ENCODE peak calls at places on chromosomes 4 and X, in five cellular contexts. One of them, this sample, is unnamed.

GRCh38 chr4:143692241-143692640 is 8.2 kb downstream of the FREM3 start:
- DNase-seq in ACHN: no peak
- DNase-seq in NCI-H748 treated with DMSO at 0.1 percent for 48 hours: no peak
- DNase-seq in Daoy: no peak
- DNase-seq in EH: no peak
- DNase-seq in this sample: no peak

GRCh38 chr4:53616219-53616618 is 24.9 kb upstream of the LNX1 start:
- DNase-seq in ACHN: no peak
- DNase-seq in NCI-H748 treated with DMSO at 0.1 percent for 48 hours: no peak
- DNase-seq in Daoy: no peak
- DNase-seq in EH: no peak
- DNase-seq in this sample: no peak

GRCh38 chr4:13240066-13240465 is 244.1 kb downstream of the RAB28 start:
- DNase-seq in ACHN: no peak
- DNase-seq in NCI-H748 treated with DMSO at 0.1 percent for 48 hours: no peak
- DNase-seq in Daoy: peak; percentile 5
- DNase-seq in EH: peak; percentile 49
- DNase-seq in this sample: no peak

GRCh38 chr4:140335076-140335475 is 38.4 kb upstream of the SCOC start:
- DNase-seq in ACHN: no peak
- DNase-seq in NCI-H748 treated with DMSO at 0.1 percent for 48 hours: no peak
- DNase-seq in Daoy: peak; percentile 11
- DNase-seq in EH: no peak
- DNase-seq in this sample: no peak

GRCh38 chrX:69163936-69164741 is 1.1 kb downstream of the PJA1 start:
- DNase-seq in ACHN: no peak
- DNase-seq in NCI-H748 treated with DMSO at 0.1 percent for 48 hours: peak; percentile 21
- DNase-seq in Daoy: peak; percentile 24
- DNase-seq in EH: peak; percentile 16
- DNase-seq in this sample: peak; percentile 40

GRCh38 chr4:184803133-184803532 is 22.6 kb downstream of the ACSL1 start:
- DNase-seq in ACHN: no peak
- DNase-seq in NCI-H748 treated with DMSO at 0.1 percent for 48 hours: no peak
- DNase-seq in Daoy: no peak
- DNase-seq in EH: no peak
- DNase-seq in this sample: peak; percentile 19

GRCh38 chrX:55714111-55714510 is 3.4 kb upstream of the RRAGB start:
- DNase-seq in ACHN: no peak
- DNase-seq in NCI-H748 treated with DMSO at 0.1 percent for 48 hours: no peak
- DNase-seq in Daoy: no peak
- DNase-seq in EH: no peak
- DNase-seq in this sample: no peak

GRCh38 chr4:141713771-141714445 is 77.5 kb downstream of the IL15 start:
- DNase-seq in ACHN: peak; percentile 67
- DNase-seq in NCI-H748 treated with DMSO at 0.1 percent for 48 hours: no peak
- DNase-seq in Daoy: peak; percentile 54
- DNase-seq in EH: peak; percentile 59
- DNase-seq in this sample: no peak

GRCh38 chrX:120813982-120814381 is 61.7 kb downstream of the CT47B1 start:
- DNase-seq in ACHN: no peak
- DNase-seq in NCI-H748 treated with DMSO at 0.1 percent for 48 hours: no peak
- DNase-seq in Daoy: no peak
- DNase-seq in EH: no peak
- DNase-seq in this sample: no peak

GRCh38 chr4:158302076-158302866 is 92.0 kb downstream of the TMEM144 start:
- DNase-seq in ACHN: no peak
- DNase-seq in NCI-H748 treated with DMSO at 0.1 percent for 48 hours: no peak
- DNase-seq in Daoy: no peak
- DNase-seq in EH: peak; percentile 92
- DNase-seq in this sample: no peak

GRCh38 chr4:121656269-121656641 is 40.5 kb downstream of the ANXA5 start:
- DNase-seq in ACHN: peak; percentile 71
- DNase-seq in NCI-H748 treated with DMSO at 0.1 percent for 48 hours: peak; percentile 14
- DNase-seq in Daoy: peak; percentile 47
- DNase-seq in EH: peak; percentile 68
- DNase-seq in this sample: no peak

GRCh38 chr4:54005475-54005874 is 58.9 kb downstream of the CHIC2 start:
- DNase-seq in ACHN: peak; percentile 50
- DNase-seq in NCI-H748 treated with DMSO at 0.1 percent for 48 hours: no peak
- DNase-seq in Daoy: no peak
- DNase-seq in EH: peak; percentile 51
- DNase-seq in this sample: no peak

GRCh38 chr4:5383191-5383980 is 325.0 kb downstream of the EVC2 start:
- DNase-seq in ACHN: no peak
- DNase-seq in NCI-H748 treated with DMSO at 0.1 percent for 48 hours: no peak
- DNase-seq in Daoy: no peak
- DNase-seq in EH: peak; percentile 76
- DNase-seq in this sample: no peak

GRCh38 chr4:83889802-83890201 is 353.9 kb downstream of the GPAT3 start:
- DNase-seq in ACHN: peak; percentile 64
- DNase-seq in NCI-H748 treated with DMSO at 0.1 percent for 48 hours: no peak
- DNase-seq in Daoy: peak; percentile 49
- DNase-seq in EH: peak; percentile 62
- DNase-seq in this sample: no peak

This sample was measured in upper lobe of left lung.